ENCODE peak calls at places on chromosomes 1 and 21, in four cellular contexts. F, W, B and U are unnamed samples.

GRCh38 chr1:156487862-156488261 is 12.7 kb downstream of the MEF2D start:
- DNase-seq in F (no peak), W (no peak), B (no peak), U (peak)

GRCh38 chr1:199223936-199224335 is 585.1 kb downstream of the PTPRC start:
- DNase-seq in F (no peak), W (no peak), B (no peak), U (peak)

GRCh38 chr1:21175670-21176581 is 771 bp downstream of the EIF4G3 start:
- DNase-seq in F (no peak), W (no peak), B (peak), U (peak)

GRCh38 chr1:213982814-213983588 is 4.8 kb upstream of the PROX1 start:
- DNase-seq in F (no peak), W (no peak), B (peak), U (no peak)

GRCh38 chr1:167107456-167107855 is 13.6 kb downstream of the STYXL2 start:
- DNase-seq in F (no peak), W (no peak), B (no peak), U (peak)

GRCh38 chr21:28636988-28637691 is 355.5 kb downstream of the LTN1 start:
- DNase-seq in F (no peak), W (no peak), B (no peak), U (peak)

GRCh38 chr1:45809761-45810160 is 6.3 kb downstream of the MAST2 start:
- DNase-seq in F (no peak), W (no peak), B (no peak), U (peak)

GRCh38 chr1:21626921-21627339 is 42.2 kb downstream of the RAP1GAP start:
- DNase-seq in F (no peak), W (no peak), B (no peak), U (peak)

GRCh38 chr1:199585392-199585791 is 442.1 kb upstream of the NR5A2 start:
- DNase-seq in F (no peak), W (no peak), B (no peak), U (peak)

GRCh38 chr1:23191199-23191598 is 22.5 kb upstream of the LUZP1 start:
- DNase-seq in F (no peak), W (no peak), B (no peak), U (no peak)

GRCh38 chr1:193479187-193479586 is 292.8 kb upstream of the B3GALT2 start:
- DNase-seq in F (no peak), W (no peak), B (no peak), U (no peak)

GRCh38 chr1:226082959-226083302 is 20.4 kb downstream of the H3-3A start:
- DNase-seq in F (no peak), W (peak), B (peak), U (peak)

GRCh38 chr21:44572959-44573583 is 458 bp upstream of the KRTAP10-4 start:
- DNase-seq in F (no peak), W (no peak), B (no peak), U (peak)

GRCh38 chr1:178518894-178519293 is 6.0 kb downstream of the TEX35 start:
- DNase-seq in F (peak), W (no peak), B (no peak), U (no peak)

GRCh38 chr1:201634261-201634660 is 95.3 kb downstream of the NAV1 start:
- DNase-seq in F (no peak), W (no peak), B (no peak), U (peak)

GRCh38 chr1:164771001-164771550 is 212.1 kb downstream of the PBX1 start:
- DNase-seq in F (no peak), W (no peak), B (no peak), U (no peak)

GRCh38 chr1:234114648-234115307 is 210.3 kb downstream of the SLC35F3 start:
- DNase-seq in F (peak), W (no peak), B (peak), U (peak)